ENCODE peak calls at places on chromosomes 13 and 19, in six cellular contexts. W, N, V, B, Q and G are unnamed samples.
A peak's percentile ranks its signal among the peaks of the same experiment; 100 is the strongest.

GRCh38 chr19:44722131-44723121 is 23.5 kb downstream of the CEACAM16 start:
- DNase-seq in Q (no peak), N (no peak), V (no peak), B (no peak), W (no peak), G (no peak)

GRCh38 chr19:34365463-34366401 is 736 bp downstream of the GPI start:
- DNase-seq in W (peak; percentile 31), N (peak; percentile 35), Q (peak; percentile 35), B (peak; percentile 32), V (peak; percentile 23), G (peak; percentile 67)

GRCh38 chr19:39924389-39924788 is 10.0 kb downstream of the FCGBP start:
- DNase-seq in W (no peak), B (no peak), Q (no peak), N (no peak), V (no peak), G (no peak)

GRCh38 chr13:89925107-89925506 is 1422.4 kb upstream of the MIR17HG start:
- DNase-seq in W (peak; percentile 45), V (peak; percentile 14), B (peak; percentile 2), N (peak; percentile 77), Q (no peak), G (peak; percentile 37)

GRCh38 chr13:109789262-109789661 is 2.9 kb upstream of the IRS2 start:
- DNase-seq in Q (no peak), V (no peak), W (no peak), N (no peak), B (no peak), G (peak; percentile 49)

GRCh38 chr19:10685210-10685609 is 16.0 kb upstream of the QTRT1 start:
- DNase-seq in B (no peak), V (no peak), Q (no peak), W (no peak), N (no peak), G (no peak)

GRCh38 chr19:38264486-38265212 is at the start of gene SPINT2:
- DNase-seq in W (no peak), V (no peak), Q (no peak), N (no peak), B (no peak), G (peak; percentile 72)

GRCh38 chr13:84706004-84706710 is 823.9 kb upstream of the SLITRK1 start:
- DNase-seq in V (no peak), B (no peak), N (no peak), W (no peak), Q (no peak), G (peak; percentile 14)

GRCh38 chr19:39996218-39996810 is 546 bp upstream of the ZNF546 start:
- DNase-seq in Q (no peak), W (peak; percentile 66), V (peak; percentile 74), B (peak; percentile 70), N (peak; percentile 64), G (peak; percentile 62)

GRCh38 chr13:27372896-27373295 is 51.5 kb upstream of the GTF3A start:
- DNase-seq in Q (no peak), V (no peak), B (peak; percentile 16), W (no peak), N (no peak), G (no peak)

GRCh38 chr19:11138659-11139526 is 16.7 kb downstream of the SPC24 start:
- DNase-seq in Q (peak; percentile 87), V (peak; percentile 65), N (peak; percentile 83), B (peak; percentile 77), W (peak; percentile 57), G (peak; percentile 61)

GRCh38 chr19:40314646-40315045 is 29.5 kb upstream of the AKT2 start:
- DNase-seq in W (no peak), N (no peak), Q (no peak), V (no peak), B (no peak), G (no peak)

GRCh38 chr19:41871573-41872383 is 5.3 kb upstream of the CD79A start:
- DNase-seq in B (no peak), W (no peak), V (no peak), N (no peak), Q (no peak), G (peak; percentile 19)

GRCh38 chr19:29278716-29279115 is 65.8 kb upstream of the UQCRFS1 start:
- DNase-seq in N (no peak), W (no peak), V (no peak), Q (no peak), B (no peak), G (no peak)

GRCh38 chr13:70960841-70961443 is 852.7 kb upstream of the KLHL1 start:
- DNase-seq in N (peak; percentile 69), B (peak; percentile 13), V (peak; percentile 3), W (peak; percentile 5), Q (peak; percentile 3), G (peak; percentile 23)

GRCh38 chr19:40549007-40549708 is 27.5 kb upstream of the SHKBP1 start:
- DNase-seq in B (peak; percentile 39), N (peak; percentile 40), V (peak; percentile 27), Q (peak; percentile 68), W (peak; percentile 30), G (peak; percentile 95)

GRCh38 chr19:31880283-31880682 is 465.1 kb upstream of the ZNF507 start:
- DNase-seq in Q (no peak), W (no peak), N (no peak), V (no peak), B (no peak), G (no peak)

GRCh38 chr19:30008169-30008568 is 66.1 kb downstream of the URI1 start:
- DNase-seq in V (no peak), N (no peak), B (no peak), W (no peak), Q (no peak), G (no peak)

GRCh38 chr19:41350735-41351338 is 2.9 kb downstream of the TGFB1 start:
- DNase-seq in W (no peak), B (peak; percentile 21), N (no peak), V (no peak), Q (no peak), G (peak; percentile 16)

DNA sequence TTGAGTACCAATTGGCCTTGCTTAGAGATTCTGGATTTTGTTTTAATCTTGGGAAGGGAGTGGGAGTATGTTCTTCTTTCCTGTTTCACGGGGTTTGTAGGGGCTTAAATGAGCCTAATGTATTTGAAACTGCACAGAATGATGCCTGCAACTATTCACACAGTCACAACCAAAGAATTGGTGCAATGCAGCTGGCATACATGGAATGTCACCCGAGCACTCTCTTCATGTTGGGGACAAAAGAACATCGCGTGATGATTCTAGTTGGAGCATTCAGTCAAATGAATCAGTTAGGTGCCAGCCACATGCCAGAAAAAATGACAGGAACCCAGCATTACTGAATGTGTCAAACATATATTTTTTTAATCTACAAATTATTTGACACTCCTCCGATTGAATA is 22.1 kb downstream of the STARD13 start:
- DNase-seq in B (no peak), N (no peak), W (no peak), Q (peak; percentile 35), V (no peak), G (no peak)
- H3K4me2 ChIP-seq in B (no peak overlapping the region), N (no peak overlapping the region), W (no peak overlapping the region), Q (no peak overlapping the region), V (no peak overlapping the region), G (peak overlapping the region; percentile 7)

GRCh38 chr13:50914301-50914700 is 4.7 kb downstream of the RNASEH2B start:
- DNase-seq in V (peak; percentile 27), W (no peak), B (no peak), Q (no peak), N (no peak), G (no peak)
- H3K4me2 ChIP-seq in V (peak overlapping the region; percentile 63), W (no peak overlapping the region), B (peak overlapping the region; percentile 53), Q (no peak overlapping the region), N (peak overlapping the region; percentile 60), G (no peak overlapping the region)

GRCh38 chr13:29688193-29688592 is 92.7 kb upstream of the SLC7A1 start:
- DNase-seq in B (no peak), N (no peak), Q (no peak), V (no peak), W (no peak), G (peak; percentile 21)
- H3K4me2 ChIP-seq in B (no peak overlapping the region), N (no peak overlapping the region), Q (no peak overlapping the region), V (no peak overlapping the region), W (no peak overlapping the region), G (no peak overlapping the region)

GRCh38 chr13:112619730-112620639 is 32.0 kb upstream of the TUBGCP3 start:
- DNase-seq in V (peak; percentile 50), N (peak; percentile 22), W (peak; percentile 21), Q (peak; percentile 17), B (no peak), G (no peak)
- H3K4me2 ChIP-seq in V (peak overlapping the region; percentile 58), N (no peak overlapping the region), W (peak overlapping the region; percentile 22), Q (no peak overlapping the region), B (no peak overlapping the region), G (no peak overlapping the region)

GRCh38 chr19:46660008-46660517 is 919 bp downstream of the DACT3 start:
- DNase-seq in N (no peak), Q (no peak), B (no peak), W (no peak), V (no peak), G (peak; percentile 81)

GRCh38 chr19:46661735-46662592 is 982 bp upstream of the DACT3 start:
- DNase-seq in Q (peak; percentile 80), V (peak; percentile 74), N (peak; percentile 91), W (peak; percentile 79), B (peak; percentile 90), G (peak; percentile 76)

GRCh38 chr19:46660601-46661019 is 372 bp downstream of the DACT3 start:
- DNase-seq in W (no peak), B (no peak), N (no peak), Q (no peak), V (no peak), G (peak; percentile 74)

GRCh38 chr19:46659151-46660007 is 1.6 kb downstream of the DACT3 start:
- DNase-seq in B (no peak), V (no peak), Q (peak; percentile 9), W (no peak), N (no peak), G (peak; percentile 71)

GRCh38 chr19:46661020-46661731 is at the start of gene DACT3:
- DNase-seq in V (peak; percentile 98), Q (peak; percentile 100), N (peak; percentile 100), W (peak; percentile 100), B (peak; percentile 100), G (peak; percentile 96)
- H3K4me2 ChIP-seq in V (peak within 1 kb of the TSS; percentile 94), Q (peak within 1 kb of the TSS; percentile 93), N (peak within 1 kb of the TSS; percentile 97), W (peak within 1 kb of the TSS; percentile 92), B (peak within 1 kb of the TSS; percentile 85), G (peak within 1 kb of the TSS; percentile 90)

GRCh38 chr19:54875506-54875905 is 1.5 kb downstream of the FCAR start:
- DNase-seq in V (no peak), Q (no peak), B (no peak), W (no peak), N (no peak), G (no peak)
- H3K4me2 ChIP-seq in V (no peak overlapping the region), Q (no peak overlapping the region), B (no peak overlapping the region), W (no peak overlapping the region), N (no peak overlapping the region), G (no peak overlapping the region)